ENCODE peak calls at places on chromosomes 2 and 18, in six cellular contexts. M, Q, C, X, U and B are unnamed samples.

GRCh38 chr2:58594762-58595161 is 353.6 kb upstream of the FANCL start:
- DNase-seq in M (no peak), Q (no peak), X (no peak), C (no peak), U (no peak), B (no peak)

GRCh38 chr2:98091738-98092137 is 4.8 kb downstream of the VWA3B start:
- DNase-seq in U (peak; percentile 82), C (no peak), Q (no peak), X (no peak), M (no peak), B (no peak)

GRCh38 chr2:20353597-20353996 is 3.0 kb upstream of the PUM2 start:
- DNase-seq in U (no peak), Q (no peak), X (no peak), C (no peak), M (no peak), B (no peak)

GRCh38 chr2:118565301-118565700 is 282.1 kb downstream of the EN1 start:
- DNase-seq in Q (no peak), M (no peak), U (no peak), X (no peak), C (no peak), B (no peak)

GRCh38 chr2:237692601-237693079 is 65.3 kb downstream of the LRRFIP1 start:
- DNase-seq in U (no peak), M (no peak), X (no peak), Q (peak; percentile 58), C (peak; percentile 39), B (no peak)

GRCh38 chr2:44746856-44747612 is 194.5 kb upstream of the SIX3 start:
- DNase-seq in U (no peak), Q (peak; percentile 22), M (no peak), X (no peak), C (no peak), B (no peak)

GRCh38 chr2:32249731-32250236 is 14.9 kb downstream of the NLRC4 start:
- DNase-seq in U (no peak), M (no peak), Q (no peak), C (no peak), X (no peak), B (no peak)

GRCh38 chr2:43333096-43333655 is 106.8 kb upstream of the ZFP36L2 start:
- DNase-seq in C (no peak), M (no peak), X (no peak), U (no peak), Q (no peak), B (no peak)

GRCh38 chr2:215960825-215961224 is 52.5 kb downstream of the MREG start:
- DNase-seq in Q (no peak), U (no peak), X (no peak), C (no peak), M (no peak), B (no peak)

GRCh38 chr2:115412501-115412900 is 970.1 kb downstream of the DPP10 start:
- DNase-seq in X (no peak), Q (no peak), M (no peak), U (no peak), C (no peak), B (peak; percentile 7)

GRCh38 chr2:198097628-198098027 is 293.2 kb downstream of the PLCL1 start:
- DNase-seq in X (peak; percentile 35), U (no peak), Q (no peak), M (no peak), C (no peak), B (no peak)

GRCh38 chr2:55771612-55772011 is 78.0 kb upstream of the PNPT1 start:
- DNase-seq in U (no peak), C (peak; percentile 53), X (no peak), M (peak; percentile 16), Q (peak; percentile 26), B (peak; percentile 25)

GRCh38 chr2:113876503-113877387 is 13.1 kb upstream of the ACTR3 start:
- DNase-seq in Q (no peak), M (peak; percentile 64), X (no peak), C (no peak), U (no peak), B (no peak)

GRCh38 chr2:11679016-11679415 is 9.0 kb upstream of the NTSR2 start:
- DNase-seq in Q (no peak), U (no peak), C (no peak), M (no peak), X (no peak), B (no peak)

GRCh38 chr2:7632420-7632819 is 715.2 kb downstream of the RNF144A start:
- DNase-seq in M (no peak), U (no peak), C (no peak), X (no peak), Q (no peak), B (no peak)

GRCh38 chr18:8375269-8375668 is 234.0 kb upstream of the RAB12 start:
- DNase-seq in U (no peak), X (no peak), M (no peak), C (no peak), Q (no peak), B (no peak)

GRCh38 chr2:12762337-12762736 is 45.6 kb downstream of the TRIB2 start:
- DNase-seq in Q (no peak), U (no peak), C (no peak), M (no peak), X (no peak), B (no peak)

GRCh38 chr2:168773719-168774521 is 28.5 kb upstream of the NOSTRIN start:
- DNase-seq in Q (peak; percentile 39), X (no peak), U (no peak), M (peak; percentile 52), C (peak; percentile 64), B (no peak)

GRCh38 chr2:24429711-24430110 is 61.3 kb upstream of the NCOA1 start:
- DNase-seq in U (no peak), C (no peak), X (no peak), Q (no peak), M (no peak), B (no peak)

GRCh38 chr18:12076424-12077140 is 17.1 kb upstream of the ANKRD62 start:
- DNase-seq in C (peak; percentile 27), U (no peak), X (no peak), M (no peak), Q (peak; percentile 90), B (no peak)
- TF ChIP-seq REST in C (no peak), U (no peak), X (no peak), M (no peak), Q (no peak), B (no peak)

GRCh38 chr18:22176282-22176621 is 6.9 kb downstream of the GATA6 start:
- DNase-seq in Q (no peak), C (no peak), X (no peak), U (no peak), M (no peak), B (no peak)

GRCh38 chr18:22176622-22177495 is 7.5 kb downstream of the GATA6 start:
- DNase-seq in Q (no peak), U (no peak), X (no peak), M (no peak), C (no peak), B (no peak)

GRCh38 chr18:22173928-22174301 is 4.5 kb downstream of the GATA6 start:
- DNase-seq in C (no peak), M (no peak), U (no peak), X (no peak), Q (no peak), B (no peak)

GRCh38 chr18:22174341-22175148 is 5.2 kb downstream of the GATA6 start:
- DNase-seq in U (no peak), X (no peak), C (no peak), Q (no peak), M (no peak), B (no peak)

GRCh38 chr18:22175326-22175725 is 5.9 kb downstream of the GATA6 start:
- DNase-seq in C (no peak), X (no peak), M (no peak), Q (no peak), U (no peak), B (no peak)
- H3K27ac ChIP-seq in C (no peak overlapping the region), X (no peak overlapping the region), M (no peak overlapping the region), Q (no peak overlapping the region), U (no peak overlapping the region), B (no peak overlapping the region)

DNA sequence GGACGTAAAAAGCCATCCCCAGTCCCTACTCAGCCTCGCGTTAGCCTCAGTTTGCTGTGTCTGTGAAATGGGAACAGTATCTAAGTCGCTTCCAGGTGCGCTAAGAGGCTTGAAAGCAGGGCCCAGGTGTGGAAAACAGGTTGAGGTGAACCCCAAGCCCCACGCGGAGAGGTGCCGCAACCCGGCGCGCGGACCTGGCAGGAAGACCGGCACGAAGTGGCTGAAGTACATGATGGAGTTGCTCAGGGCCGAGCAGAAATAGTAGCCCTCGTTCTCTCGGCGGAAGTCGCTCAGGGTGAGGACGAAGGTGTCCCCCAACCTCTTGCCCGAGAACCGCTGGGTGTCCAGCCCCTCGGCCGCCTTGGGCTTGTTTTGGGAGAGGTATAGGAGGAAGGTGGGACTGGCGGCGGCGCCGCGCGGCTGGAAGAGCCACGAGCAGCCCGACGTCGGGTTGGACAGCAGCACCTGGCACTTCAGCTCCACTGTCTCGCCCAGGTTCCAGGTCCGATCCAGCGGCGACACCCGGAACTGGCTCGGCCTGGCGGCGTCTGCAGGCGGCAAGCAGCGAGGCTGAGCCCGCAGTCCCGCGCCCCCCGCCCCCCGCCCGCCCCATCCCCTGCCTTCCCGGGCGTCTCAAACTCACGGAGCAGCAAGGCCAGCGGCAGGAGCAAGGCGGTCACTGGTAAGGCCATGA is 432 bp downstream of the CD8A start:
- DNase-seq in Q (peak; percentile 72), U (no peak), C (peak; percentile 7), M (no peak), X (no peak), B (no peak)
- H3K4me3 ChIP-seq in Q (no peak overlapping the region), U (peak overlapping the region; percentile 11), C (peak overlapping the region; percentile 31), M (no peak overlapping the region), X (no peak overlapping the region), B (no peak overlapping the region)

GRCh38 chr2:18597618-18598017 is 8.2 kb upstream of the NT5C1B start:
- DNase-seq in M (no peak), C (no peak), X (no peak), U (no peak), Q (no peak), B (no peak)
- TF ChIP-seq REST in M (no peak), C (no peak), X (no peak), U (no peak), Q (no peak), B (no peak)

GRCh38 chr18:75545189-75545588 is 117.7 kb upstream of the SMIM21 start:
- DNase-seq in X (no peak), M (no peak), C (no peak), U (no peak), Q (no peak), B (no peak)
- H3K27ac ChIP-seq in X (no peak overlapping the region), M (no peak overlapping the region), C (no peak overlapping the region), U (no peak overlapping the region), Q (no peak overlapping the region), B (no peak overlapping the region)

DNA sequence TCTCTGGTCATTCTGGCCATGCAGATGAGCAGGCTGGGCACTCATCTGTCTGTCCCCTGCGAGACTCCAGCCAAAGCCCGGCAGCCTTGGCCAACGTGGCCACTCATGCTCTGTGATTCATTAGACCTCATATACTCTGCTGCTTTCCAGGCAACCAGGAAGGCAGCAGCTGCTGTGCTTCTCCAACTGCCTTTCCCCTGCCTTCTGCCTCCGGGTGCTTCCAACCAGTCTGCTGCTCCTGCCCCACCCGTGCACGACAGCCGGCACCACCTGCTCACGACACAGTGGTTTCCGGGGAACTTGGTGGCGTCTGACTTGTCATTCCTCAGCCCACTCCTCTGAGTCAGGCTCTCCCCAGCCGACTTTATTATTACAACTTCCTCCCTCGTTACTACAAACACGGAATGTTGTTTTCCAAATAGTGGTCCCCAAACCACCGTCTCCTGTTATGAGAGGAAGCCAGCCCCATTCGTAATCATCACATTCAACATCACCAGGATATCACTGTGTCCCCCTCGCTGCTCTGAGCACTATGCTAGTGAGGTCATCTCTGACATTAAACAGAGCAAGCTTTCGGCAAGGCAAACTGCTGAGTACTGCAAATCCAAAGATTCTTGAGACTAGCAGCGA is 392.4 kb downstream of the ALK start:
- DNase-seq in Q (no peak), M (no peak), U (no peak), X (no peak), C (no peak), B (no peak)
- H3K4me3 ChIP-seq in Q (no peak overlapping the region), M (no peak overlapping the region), U (no peak overlapping the region), X (no peak overlapping the region), C (no peak overlapping the region), B (no peak overlapping the region)